ENCODE peak calls at places on chromosomes 12 and 14, in four cellular contexts. R is heart right ventricle, D is GM23248, F is ovary. O is an unnamed sample.

GRCh38 chr12:116455540-116456306 is 103.5 kb upstream of the MAP1LC3B2 start:
- DNase-seq in R (peak; percentile 49), D (peak; percentile 96), F (peak; percentile 86), O (no peak)

GRCh38 chr12:121918679-121919038 is 267 bp downstream of the CFAP251 start:
- DNase-seq in R (no peak), D (no peak), F (no peak), O (no peak)

GRCh38 chr12:68888243-68888642 is 44.7 kb downstream of the CPM start:
- DNase-seq in R (no peak), D (no peak), F (no peak), O (no peak)

GRCh38 chr12:56190695-56191155 is 1.4 kb upstream of the SMARCC2 start:
- DNase-seq in R (no peak), D (peak; percentile 27), F (no peak), O (no peak)

GRCh38 chr14:32078794-32079663 is 1.9 kb downstream of the ARHGAP5 start:
- DNase-seq in R (no peak), D (peak; percentile 36), F (no peak), O (no peak)

GRCh38 chr14:97791072-97791471 is 993.9 kb downstream of the VRK1 start:
- DNase-seq in R (no peak), D (no peak), F (no peak), O (no peak)

GRCh38 chr12:113794774-113795173 is 171.4 kb downstream of the RBM19 start:
- DNase-seq in R (no peak), D (no peak), F (no peak), O (no peak)

GRCh38 chr14:23101213-23101970 is 3.4 kb downstream of the CIROP start:
- DNase-seq in R (no peak), D (no peak), F (no peak), O (no peak)

GRCh38 chr12:111785651-111786050 is 18.9 kb downstream of the ALDH2 start:
- DNase-seq in R (no peak), D (peak; percentile 73), F (no peak), O (no peak)

GRCh38 chr12:31590730-31591307 is at the start of gene DENND5B:
- DNase-seq in R (peak; percentile 86), D (peak; percentile 87), F (peak; percentile 93), O (peak; percentile 32)

GRCh38 chr12:31589582-31589895 is 1.4 kb downstream of the DENND5B start:
- DNase-seq in R (peak; percentile 77), D (no peak), F (peak; percentile 81), O (no peak)

GRCh38 chr12:31588976-31589375 is 2.0 kb downstream of the DENND5B start:
- DNase-seq in R (no peak), D (peak; percentile 53), F (no peak), O (no peak)

GRCh38 chr12:31591308-31591901 is 469 bp upstream of the DENND5B start:
- DNase-seq in R (no peak), D (peak; percentile 43), F (peak; percentile 47), O (no peak)

GRCh38 chr12:31589896-31590729 is 823 bp downstream of the DENND5B start:
- DNase-seq in R (peak; percentile 69), D (peak; percentile 84), F (peak; percentile 81), O (peak; percentile 72)
- H3K27ac ChIP-seq in R (peak overlapping the region; percentile 99), D (peak overlapping the region; percentile 86), F (peak overlapping the region; percentile 98), O (peak overlapping the region; percentile 92)

DNA sequence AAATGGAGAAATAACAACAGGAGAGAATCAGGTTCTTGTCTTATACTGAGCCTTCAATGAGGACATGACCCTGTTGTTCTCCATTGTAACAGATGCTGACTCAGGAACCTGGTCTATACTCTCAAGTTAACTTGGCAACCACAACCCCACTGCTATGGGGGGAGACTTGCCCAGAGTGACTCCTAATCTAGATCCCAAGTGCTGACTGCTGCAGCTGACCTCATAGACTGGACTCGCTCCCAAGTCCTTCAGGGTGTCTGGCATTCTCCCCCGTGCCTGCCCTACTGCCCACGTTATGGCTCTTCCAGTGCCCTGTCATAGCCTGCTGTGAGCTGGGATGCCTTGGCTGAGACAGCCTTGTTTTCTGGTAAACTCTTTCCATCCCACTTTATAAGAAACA is 37.1 kb downstream of the NID2 start:
- DNase-seq in R (peak; percentile 67), D (peak; percentile 98), F (no peak), O (no peak)
- H3K27ac ChIP-seq in R (peak overlapping the region; percentile 42), D (peak overlapping the region; percentile 98), F (no peak overlapping the region), O (no peak overlapping the region)

GRCh38 chr14:105061428-105062047 is 3.7 kb downstream of the GPR132 start:
- DNase-seq in R (peak; percentile 72), D (no peak), F (no peak), O (no peak)
- H3K27ac ChIP-seq in R (peak overlapping the region; percentile 78), D (no peak overlapping the region), F (no peak overlapping the region), O (peak overlapping the region; percentile 48)

DNA sequence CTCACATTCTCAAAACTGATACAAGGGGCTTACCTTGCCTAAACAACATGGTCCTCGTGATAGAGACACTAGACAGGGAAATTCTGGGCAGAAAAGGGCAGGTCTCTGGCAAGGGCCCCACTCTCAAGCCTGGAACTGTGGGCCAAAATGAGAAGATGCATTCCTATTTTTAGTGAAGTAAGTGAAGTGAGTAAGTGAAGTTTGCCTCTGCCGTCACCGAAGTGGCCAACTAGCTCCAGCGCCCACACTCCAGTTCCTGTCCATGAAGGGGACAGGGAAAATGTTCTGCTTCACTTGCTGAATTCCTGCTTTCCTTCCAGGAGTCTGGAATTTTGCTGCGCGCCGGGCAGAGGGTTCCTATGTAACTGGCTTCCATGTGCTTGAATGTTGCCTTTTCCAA is 1035.6 kb upstream of the TMEM132C start:
- DNase-seq in R (no peak), D (peak; percentile 63), F (no peak), O (no peak)
- H3K27ac ChIP-seq in R (no peak overlapping the region), D (peak overlapping the region; percentile 95), F (no peak overlapping the region), O (no peak overlapping the region)

GRCh38 chr14:64654931-64655330 is 49.3 kb upstream of the PLEKHG3 start:
- DNase-seq in R (no peak), D (peak; percentile 30), F (no peak), O (no peak)
- H3K27ac ChIP-seq in R (no peak overlapping the region), D (peak overlapping the region; percentile 78), F (no peak overlapping the region), O (no peak overlapping the region)

GRCh38 chr14:51002406-51002984 is 58.2 kb upstream of the PYGL start:
- DNase-seq in R (no peak), D (no peak), F (no peak), O (no peak)

GRCh38 chr14:51004352-51004800 is 60.1 kb upstream of the PYGL start:
- DNase-seq in R (no peak), D (peak; percentile 74), F (no peak), O (no peak)

GRCh38 chr14:51006781-51007211 is 62.5 kb upstream of the PYGL start:
- DNase-seq in R (no peak), D (peak; percentile 95), F (no peak), O (peak; percentile 80)

GRCh38 chr14:51008416-51008815 is 64.1 kb upstream of the PYGL start:
- DNase-seq in R (no peak), D (no peak), F (no peak), O (no peak)

GRCh38 chr14:51004801-51005526 is 60.7 kb upstream of the PYGL start:
- DNase-seq in R (no peak), D (peak; percentile 69), F (no peak), O (no peak)
- H3K27ac ChIP-seq in R (no peak overlapping the region), D (peak overlapping the region; percentile 89), F (no peak overlapping the region), O (peak overlapping the region; percentile 78)

GRCh38 chr12:27273114-27273513 is 29.0 kb downstream of the STK38L start:
- DNase-seq in R (no peak), D (no peak), F (no peak), O (no peak)
- H3K27ac ChIP-seq in R (peak overlapping the region; percentile 73), D (no peak overlapping the region), F (no peak overlapping the region), O (no peak overlapping the region)

DNA sequence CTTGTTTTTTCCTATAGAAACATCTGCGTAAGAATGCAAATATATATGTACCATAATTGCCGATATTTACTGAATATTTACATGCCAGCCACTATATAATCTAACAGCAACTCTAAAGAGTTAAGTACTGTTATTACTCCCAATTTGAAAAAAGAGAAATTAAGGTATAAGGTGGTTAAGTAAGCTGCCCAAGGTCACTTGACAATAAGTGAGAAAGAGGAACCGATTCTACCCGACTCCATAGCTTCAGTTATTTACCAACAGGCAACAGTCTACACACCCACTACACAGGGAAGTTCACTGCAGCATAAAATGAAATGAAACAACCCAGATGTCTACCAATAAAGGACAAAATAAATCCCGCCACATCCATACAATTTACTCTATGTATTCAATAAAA is 1.1 kb downstream of the MIS18BP1 start:
- DNase-seq in R (no peak), D (peak; percentile 56), F (no peak), O (no peak)
- H3K27ac ChIP-seq in R (no peak overlapping the region), D (peak overlapping the region; percentile 94), F (no peak overlapping the region), O (no peak overlapping the region)

DNA sequence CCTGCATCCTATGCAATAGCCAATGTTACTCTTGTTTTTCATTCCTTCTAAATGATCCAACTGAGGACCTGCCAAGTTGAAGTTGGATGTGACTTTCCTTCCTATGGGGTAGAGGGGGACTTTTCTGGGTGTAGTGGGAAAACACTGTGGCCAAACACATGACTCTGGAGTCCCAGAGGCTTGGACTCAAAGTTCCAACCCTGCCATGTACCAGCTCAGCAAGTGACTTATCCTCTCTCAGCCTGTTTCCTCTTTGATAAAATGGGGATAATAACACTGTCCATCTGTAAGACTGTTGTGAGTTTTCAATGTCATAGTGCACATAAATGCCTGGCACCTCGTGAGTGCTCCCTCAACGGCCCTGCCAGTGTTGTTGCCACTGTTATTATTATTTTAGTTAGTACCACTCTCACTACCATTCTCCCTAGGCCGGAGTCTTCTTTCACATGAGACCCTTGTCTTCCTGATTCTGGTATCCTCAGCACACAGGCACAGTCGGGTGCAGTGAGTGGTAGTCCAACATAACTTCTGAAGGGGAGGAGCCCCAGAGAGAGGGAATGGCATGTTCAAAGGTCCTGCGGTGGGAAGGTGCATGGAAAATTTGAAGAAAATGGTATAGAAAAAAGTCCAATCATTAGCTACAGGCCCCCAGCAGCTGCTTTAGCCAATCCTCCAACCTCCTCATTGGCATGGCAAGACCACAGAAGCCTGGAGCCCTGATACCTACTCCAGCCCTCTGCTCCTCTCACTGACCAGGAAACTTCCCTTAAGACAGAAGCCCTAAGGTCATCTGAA is 96.8 kb downstream of the ZFP36L1 start:
- DNase-seq in R (no peak), D (no peak), F (no peak), O (no peak)
- H3K27ac ChIP-seq in R (no peak overlapping the region), D (peak overlapping the region; percentile 84), F (no peak overlapping the region), O (no peak overlapping the region)

GRCh38 chr12:51910691-51911090 is 3.4 kb downstream of the ACVRL1 start:
- DNase-seq in R (no peak), D (no peak), F (peak; percentile 11), O (no peak)
- H3K27ac ChIP-seq in R (peak overlapping the region; percentile 73), D (peak overlapping the region; percentile 17), F (no peak overlapping the region), O (peak overlapping the region; percentile 9)